ENCODE peak calls at places on chromosome 1, in six cellular contexts. One of them, this sample, is unnamed.

GRCh38 chr1:206000641-206001339 is 2.4 kb downstream of the RAB7B start:
- DNase-seq in neuronal stem cell: no peak
- DNase-seq in IMR-90: peak; percentile 43
- DNase-seq in mesenchymal stem cell: no peak
- DNase-seq in H1: no peak
- DNase-seq in trophoblast cell: no peak
- DNase-seq in this sample: no peak

GRCh38 chr1:11836955-11837766 is 10.4 kb downstream of the NPPA start:
- DNase-seq in neuronal stem cell: no peak
- DNase-seq in IMR-90: no peak
- DNase-seq in mesenchymal stem cell: no peak
- DNase-seq in H1: no peak
- DNase-seq in trophoblast cell: no peak
- DNase-seq in this sample: no peak

GRCh38 chr1:35559317-35559944 is 1.8 kb downstream of the NCDN start:
- DNase-seq in neuronal stem cell: no peak
- DNase-seq in IMR-90: no peak
- DNase-seq in mesenchymal stem cell: no peak
- DNase-seq in H1: no peak
- DNase-seq in trophoblast cell: no peak
- DNase-seq in this sample: no peak

GRCh38 chr1:118097622-118098348 is 87.2 kb downstream of the SPAG17 start:
- DNase-seq in neuronal stem cell: no peak
- DNase-seq in IMR-90: peak; percentile 32
- DNase-seq in mesenchymal stem cell: peak; percentile 58
- DNase-seq in H1: no peak
- DNase-seq in trophoblast cell: peak; percentile 91
- DNase-seq in this sample: no peak

GRCh38 chr1:96362623-96363022 is 359.0 kb upstream of the PTBP2 start:
- DNase-seq in neuronal stem cell: no peak
- DNase-seq in IMR-90: peak; percentile 99
- DNase-seq in mesenchymal stem cell: peak; percentile 99
- DNase-seq in H1: no peak
- DNase-seq in trophoblast cell: peak; percentile 79
- DNase-seq in this sample: no peak

GRCh38 chr1:241579434-241579833 is 47.3 kb downstream of the KMO start:
- DNase-seq in neuronal stem cell: no peak
- DNase-seq in IMR-90: no peak
- DNase-seq in mesenchymal stem cell: no peak
- DNase-seq in H1: no peak
- DNase-seq in trophoblast cell: no peak
- DNase-seq in this sample: no peak

GRCh38 chr1:235009561-235010306 is 118.9 kb downstream of the TOMM20 start:
- DNase-seq in neuronal stem cell: no peak
- DNase-seq in IMR-90: no peak
- DNase-seq in mesenchymal stem cell: no peak
- DNase-seq in H1: no peak
- DNase-seq in trophoblast cell: no peak
- DNase-seq in this sample: no peak

GRCh38 chr1:26378088-26378878 is 5.7 kb upstream of the ZNF683 start:
- DNase-seq in neuronal stem cell: no peak
- DNase-seq in IMR-90: peak; percentile 98
- DNase-seq in mesenchymal stem cell: peak; percentile 96
- DNase-seq in H1: no peak
- DNase-seq in trophoblast cell: peak; percentile 85
- DNase-seq in this sample: peak; percentile 87

GRCh38 chr1:178645826-178646200 is 79.2 kb upstream of the RALGPS2 start:
- DNase-seq in neuronal stem cell: no peak
- DNase-seq in IMR-90: peak; percentile 91
- DNase-seq in mesenchymal stem cell: no peak
- DNase-seq in H1: no peak
- DNase-seq in trophoblast cell: peak; percentile 68
- DNase-seq in this sample: no peak

GRCh38 chr1:7703321-7704213 is 67.5 kb upstream of the VAMP3 start:
- DNase-seq in neuronal stem cell: peak; percentile 51
- DNase-seq in IMR-90: no peak
- DNase-seq in mesenchymal stem cell: no peak
- DNase-seq in H1: no peak
- DNase-seq in trophoblast cell: no peak
- DNase-seq in this sample: peak; percentile 58

GRCh38 chr1:164628758-164629157 is 69.8 kb downstream of the PBX1 start:
- DNase-seq in neuronal stem cell: no peak
- DNase-seq in IMR-90: no peak
- DNase-seq in mesenchymal stem cell: no peak
- DNase-seq in H1: no peak
- DNase-seq in trophoblast cell: no peak
- DNase-seq in this sample: peak; percentile 48

GRCh38 chr1:42403880-42404400 is 23.3 kb downstream of the RIMKLA start:
- DNase-seq in neuronal stem cell: no peak
- DNase-seq in IMR-90: no peak
- DNase-seq in mesenchymal stem cell: no peak
- DNase-seq in H1: no peak
- DNase-seq in trophoblast cell: no peak
- DNase-seq in this sample: peak; percentile 11

GRCh38 chr1:200916152-200916551 is 21.5 kb downstream of the INAVA start:
- DNase-seq in neuronal stem cell: no peak
- DNase-seq in IMR-90: no peak
- DNase-seq in mesenchymal stem cell: no peak
- DNase-seq in H1: peak; percentile 70
- DNase-seq in trophoblast cell: no peak
- DNase-seq in this sample: peak; percentile 71

GRCh38 chr1:224719716-224720115 is 103.6 kb downstream of the CNIH3 start:
- DNase-seq in neuronal stem cell: no peak
- DNase-seq in IMR-90: no peak
- DNase-seq in mesenchymal stem cell: no peak
- DNase-seq in H1: no peak
- DNase-seq in trophoblast cell: no peak
- DNase-seq in this sample: no peak

DNA sequence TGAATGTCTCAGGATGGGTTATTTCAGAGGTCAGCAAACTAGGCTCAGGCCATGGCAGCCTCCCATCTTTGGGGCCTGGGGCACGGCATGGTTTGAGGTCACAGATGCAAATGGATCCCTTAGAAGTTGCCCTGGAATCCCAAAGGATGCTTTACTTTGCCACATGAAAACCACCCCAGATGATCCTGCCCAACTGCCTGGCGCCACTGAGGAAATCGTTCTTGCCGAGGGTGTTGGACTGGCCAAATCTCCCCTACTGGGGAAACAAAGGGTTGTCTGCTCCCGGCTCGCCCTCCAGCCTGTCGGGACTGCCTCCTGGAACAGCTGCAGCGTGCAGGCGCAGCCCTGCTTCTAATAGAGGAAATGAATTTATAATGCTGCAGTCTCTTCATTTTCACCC is 173.0 kb upstream of the LMO4 start:
- DNase-seq in neuronal stem cell: no peak
- DNase-seq in IMR-90: no peak
- DNase-seq in mesenchymal stem cell: no peak
- DNase-seq in H1: no peak
- DNase-seq in trophoblast cell: no peak
- DNase-seq in this sample: no peak
- H3K4me2 ChIP-seq in neuronal stem cell: no peak overlapping the region
- H3K4me2 ChIP-seq in IMR-90: no peak overlapping the region
- H3K4me2 ChIP-seq in mesenchymal stem cell: no peak overlapping the region
- H3K4me2 ChIP-seq in H1: no peak overlapping the region
- H3K4me2 ChIP-seq in trophoblast cell: no peak overlapping the region
- H3K4me2 ChIP-seq in this sample: no peak overlapping the region

GRCh38 chr1:167631386-167631941 is 1.4 kb downstream of the RCSD1 start:
- DNase-seq in neuronal stem cell: no peak
- DNase-seq in IMR-90: no peak
- DNase-seq in mesenchymal stem cell: no peak
- DNase-seq in H1: no peak
- DNase-seq in trophoblast cell: no peak
- DNase-seq in this sample: no peak
- H3K4me3 ChIP-seq in neuronal stem cell: no peak overlapping the region
- H3K4me3 ChIP-seq in IMR-90: no peak overlapping the region
- H3K4me3 ChIP-seq in mesenchymal stem cell: no peak overlapping the region
- H3K4me3 ChIP-seq in H1: no peak overlapping the region
- H3K4me3 ChIP-seq in trophoblast cell: no peak overlapping the region
- H3K4me3 ChIP-seq in this sample: no peak overlapping the region

DNA sequence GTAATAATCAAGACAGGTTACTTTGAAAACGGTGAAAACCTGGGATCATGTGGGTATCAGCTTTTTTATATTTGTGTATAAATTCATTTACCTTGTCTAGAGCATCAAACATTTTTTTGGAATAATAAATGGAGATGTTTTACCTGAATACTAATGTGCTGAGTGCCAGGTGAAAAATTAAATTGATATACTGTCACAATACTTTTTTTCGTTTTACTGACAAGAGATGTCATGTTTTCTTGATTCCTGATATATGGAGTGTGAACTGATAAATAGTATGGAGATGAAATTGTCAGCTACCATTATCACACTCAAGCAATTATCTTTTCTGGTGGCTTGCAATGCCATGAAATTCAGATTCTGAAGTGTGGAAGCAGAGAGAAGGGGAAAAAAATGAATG is 47.2 kb upstream of the ZRANB2 start:
- DNase-seq in neuronal stem cell: no peak
- DNase-seq in IMR-90: no peak
- DNase-seq in mesenchymal stem cell: no peak
- DNase-seq in H1: no peak
- DNase-seq in trophoblast cell: no peak
- DNase-seq in this sample: no peak
- H3K18ac ChIP-seq in neuronal stem cell: no peak overlapping the region
- H3K18ac ChIP-seq in IMR-90: no peak overlapping the region
- H3K18ac ChIP-seq in mesenchymal stem cell: no peak overlapping the region
- H3K18ac ChIP-seq in H1: no peak overlapping the region
- H3K18ac ChIP-seq in trophoblast cell: no peak overlapping the region
- H3K18ac ChIP-seq in this sample: no peak overlapping the region

DNA sequence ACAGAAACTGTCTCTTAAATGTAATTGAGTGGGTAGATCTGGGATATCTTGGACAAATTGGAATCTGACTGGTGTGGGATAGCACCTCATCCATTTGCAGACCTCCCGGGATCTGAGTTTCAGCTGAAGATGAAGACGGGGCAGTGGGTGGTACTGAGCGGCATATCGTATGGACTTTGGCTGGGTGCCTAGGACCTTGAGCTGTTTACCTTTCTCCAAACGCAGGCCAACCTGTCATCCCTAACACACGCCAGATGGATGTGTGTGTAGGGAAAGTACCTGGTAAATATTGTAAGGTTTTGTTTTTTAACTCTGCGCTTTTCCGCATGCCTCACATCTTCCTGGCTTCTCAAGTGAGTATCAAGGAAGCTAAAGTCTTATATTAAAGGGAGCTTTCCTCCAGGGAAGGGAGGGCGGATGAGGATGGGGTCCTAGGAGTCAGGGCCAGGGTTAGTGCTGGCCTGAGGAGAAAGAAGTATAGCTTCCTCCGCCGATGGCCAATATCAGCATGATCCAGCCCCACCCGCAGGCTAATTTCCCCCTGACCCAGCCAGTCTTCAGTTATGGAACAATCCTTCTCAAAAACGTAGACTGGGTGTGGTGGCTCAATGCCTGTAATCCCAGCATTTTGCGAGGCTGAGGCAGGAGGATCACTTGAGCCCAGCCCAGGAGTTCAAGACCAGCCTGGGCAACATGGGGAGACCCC is 26.2 kb downstream of the ATP8B2 start:
- DNase-seq in neuronal stem cell: no peak
- DNase-seq in IMR-90: no peak
- DNase-seq in mesenchymal stem cell: no peak
- DNase-seq in H1: no peak
- DNase-seq in trophoblast cell: no peak
- DNase-seq in this sample: no peak
- H3K4me2 ChIP-seq in neuronal stem cell: no peak overlapping the region
- H3K4me2 ChIP-seq in IMR-90: no peak overlapping the region
- H3K4me2 ChIP-seq in mesenchymal stem cell: no peak overlapping the region
- H3K4me2 ChIP-seq in H1: peak overlapping the region; percentile 74
- H3K4me2 ChIP-seq in trophoblast cell: no peak overlapping the region
- H3K4me2 ChIP-seq in this sample: no peak overlapping the region

GRCh38 chr1:156120318-156120717 is 5.8 kb downstream of the LMNA start:
- DNase-seq in neuronal stem cell: no peak
- DNase-seq in IMR-90: no peak
- DNase-seq in mesenchymal stem cell: no peak
- DNase-seq in H1: no peak
- DNase-seq in trophoblast cell: no peak
- DNase-seq in this sample: no peak
- H3K4me3 ChIP-seq in neuronal stem cell: no peak overlapping the region
- H3K4me3 ChIP-seq in IMR-90: no peak overlapping the region
- H3K4me3 ChIP-seq in mesenchymal stem cell: no peak overlapping the region
- H3K4me3 ChIP-seq in H1: no peak overlapping the region
- H3K4me3 ChIP-seq in trophoblast cell: no peak overlapping the region
- H3K4me3 ChIP-seq in this sample: no peak overlapping the region